ENCODE peak calls at places on chromosome 6, in eight cellular contexts. One of them, this sample, is unnamed.

GRCh38 chr6:17505767-17506280 is 94.3 kb upstream of the FAM8A1 start:
- DNase-seq in spleen: no peak
- DNase-seq in nephron progenitor cell: no peak
- DNase-seq in GM13976: no peak
- DNase-seq in right lobe of liver: no peak
- DNase-seq in CD8-positive, alpha-beta T cell: no peak
- DNase-seq in mesothelial cell of epicardium: no peak
- DNase-seq in Peyer's patch: no peak
- DNase-seq in this sample: no peak

GRCh38 chr6:166687538-166688259 is 60.6 kb upstream of the RPS6KA2 start:
- DNase-seq in GM13976: no peak
- DNase-seq in CD8-positive, alpha-beta T cell: no peak
- DNase-seq in Peyer's patch: no peak
- DNase-seq in right lobe of liver: no peak
- DNase-seq in mesothelial cell of epicardium: no peak
- DNase-seq in spleen: no peak
- DNase-seq in nephron progenitor cell: peak
- DNase-seq in this sample: no peak

GRCh38 chr6:27605401-27606342 is 132.8 kb upstream of the ZNF184 start:
- DNase-seq in nephron progenitor cell: peak
- DNase-seq in CD8-positive, alpha-beta T cell: no peak
- DNase-seq in GM13976: peak
- DNase-seq in Peyer's patch: no peak
- DNase-seq in mesothelial cell of epicardium: peak
- DNase-seq in right lobe of liver: no peak
- DNase-seq in spleen: no peak
- DNase-seq in this sample: no peak

GRCh38 chr6:159790947-159791598 is 806 bp downstream of the MRPL18 start:
- DNase-seq in spleen: peak
- DNase-seq in nephron progenitor cell: no peak
- DNase-seq in Peyer's patch: no peak
- DNase-seq in right lobe of liver: peak
- DNase-seq in GM13976: no peak
- DNase-seq in mesothelial cell of epicardium: no peak
- DNase-seq in CD8-positive, alpha-beta T cell: peak
- DNase-seq in this sample: no peak

GRCh38 chr6:165956874-165957273 is 210.8 kb downstream of the TBXT start:
- DNase-seq in GM13976: no peak
- DNase-seq in right lobe of liver: no peak
- DNase-seq in mesothelial cell of epicardium: no peak
- DNase-seq in Peyer's patch: no peak
- DNase-seq in nephron progenitor cell: no peak
- DNase-seq in spleen: no peak
- DNase-seq in CD8-positive, alpha-beta T cell: no peak
- DNase-seq in this sample: no peak

GRCh38 chr6:36627141-36627540 is 33.0 kb downstream of the SRSF3 start:
- DNase-seq in CD8-positive, alpha-beta T cell: no peak
- DNase-seq in right lobe of liver: no peak
- DNase-seq in mesothelial cell of epicardium: no peak
- DNase-seq in Peyer's patch: peak
- DNase-seq in nephron progenitor cell: no peak
- DNase-seq in spleen: peak
- DNase-seq in GM13976: no peak
- DNase-seq in this sample: no peak

GRCh38 chr6:4253604-4254211 is 118.3 kb upstream of the ECI2 start:
- DNase-seq in mesothelial cell of epicardium: no peak
- DNase-seq in CD8-positive, alpha-beta T cell: no peak
- DNase-seq in GM13976: no peak
- DNase-seq in nephron progenitor cell: peak
- DNase-seq in spleen: no peak
- DNase-seq in right lobe of liver: no peak
- DNase-seq in Peyer's patch: no peak
- DNase-seq in this sample: no peak

GRCh38 chr6:165439928-165440554 is 130.6 kb upstream of the C6orf118 start:
- DNase-seq in spleen: no peak
- DNase-seq in nephron progenitor cell: no peak
- DNase-seq in right lobe of liver: no peak
- DNase-seq in mesothelial cell of epicardium: no peak
- DNase-seq in GM13976: peak
- DNase-seq in CD8-positive, alpha-beta T cell: no peak
- DNase-seq in Peyer's patch: no peak
- DNase-seq in this sample: no peak

GRCh38 chr6:11537229-11538048 is at the start of gene TMEM170B:
- DNase-seq in nephron progenitor cell: peak
- DNase-seq in GM13976: peak
- DNase-seq in CD8-positive, alpha-beta T cell: peak
- DNase-seq in spleen: peak
- DNase-seq in Peyer's patch: peak
- DNase-seq in mesothelial cell of epicardium: peak
- DNase-seq in right lobe of liver: peak
- DNase-seq in this sample: peak

GRCh38 chr6:93779086-93779858 is 359.9 kb upstream of the EPHA7 start:
- DNase-seq in nephron progenitor cell: peak
- DNase-seq in right lobe of liver: no peak
- DNase-seq in CD8-positive, alpha-beta T cell: no peak
- DNase-seq in GM13976: no peak
- DNase-seq in mesothelial cell of epicardium: peak
- DNase-seq in Peyer's patch: no peak
- DNase-seq in spleen: no peak
- DNase-seq in this sample: no peak

GRCh38 chr6:20377623-20378265 is 23.9 kb upstream of the E2F3 start:
- DNase-seq in right lobe of liver: no peak
- DNase-seq in GM13976: no peak
- DNase-seq in Peyer's patch: no peak
- DNase-seq in mesothelial cell of epicardium: no peak
- DNase-seq in nephron progenitor cell: no peak
- DNase-seq in spleen: no peak
- DNase-seq in CD8-positive, alpha-beta T cell: no peak
- DNase-seq in this sample: peak

GRCh38 chr6:96184798-96185197 is 169.0 kb downstream of the FUT9 start:
- DNase-seq in Peyer's patch: no peak
- DNase-seq in mesothelial cell of epicardium: no peak
- DNase-seq in spleen: no peak
- DNase-seq in nephron progenitor cell: no peak
- DNase-seq in CD8-positive, alpha-beta T cell: no peak
- DNase-seq in GM13976: no peak
- DNase-seq in right lobe of liver: no peak
- DNase-seq in this sample: no peak

GRCh38 chr6:52718535-52718934 is 44.7 kb downstream of the GSTA2 start:
- DNase-seq in nephron progenitor cell: no peak
- DNase-seq in CD8-positive, alpha-beta T cell: no peak
- DNase-seq in GM13976: no peak
- DNase-seq in right lobe of liver: no peak
- DNase-seq in mesothelial cell of epicardium: no peak
- DNase-seq in spleen: no peak
- DNase-seq in Peyer's patch: no peak
- DNase-seq in this sample: no peak

GRCh38 chr6:2594868-2595267 is 155.9 kb downstream of the MYLK4 start:
- DNase-seq in nephron progenitor cell: no peak
- DNase-seq in CD8-positive, alpha-beta T cell: no peak
- DNase-seq in mesothelial cell of epicardium: no peak
- DNase-seq in right lobe of liver: no peak
- DNase-seq in Peyer's patch: no peak
- DNase-seq in GM13976: no peak
- DNase-seq in spleen: no peak
- DNase-seq in this sample: no peak

GRCh38 chr6:36120539-36120938 is 9.8 kb upstream of the MAPK13 start:
- DNase-seq in nephron progenitor cell: no peak
- DNase-seq in right lobe of liver: peak
- DNase-seq in spleen: peak
- DNase-seq in CD8-positive, alpha-beta T cell: peak
- DNase-seq in mesothelial cell of epicardium: no peak
- DNase-seq in GM13976: peak
- DNase-seq in Peyer's patch: peak
- DNase-seq in this sample: no peak

GRCh38 chr6:109235639-109236038 is 140.3 kb downstream of the CEP57L1 start:
- DNase-seq in mesothelial cell of epicardium: no peak
- DNase-seq in GM13976: no peak
- DNase-seq in CD8-positive, alpha-beta T cell: no peak
- DNase-seq in Peyer's patch: no peak
- DNase-seq in nephron progenitor cell: no peak
- DNase-seq in right lobe of liver: no peak
- DNase-seq in spleen: no peak
- DNase-seq in this sample: no peak
- TF ChIP-seq CTCF in mesothelial cell of epicardium: no peak
- TF ChIP-seq CTCF in GM13976: no peak
- TF ChIP-seq CTCF in CD8-positive, alpha-beta T cell: no peak
- TF ChIP-seq CTCF in Peyer's patch: no peak
- TF ChIP-seq CTCF in nephron progenitor cell: no peak
- TF ChIP-seq CTCF in right lobe of liver: no peak
- TF ChIP-seq CTCF in spleen: no peak
- TF ChIP-seq CTCF in this sample: no peak

DNA sequence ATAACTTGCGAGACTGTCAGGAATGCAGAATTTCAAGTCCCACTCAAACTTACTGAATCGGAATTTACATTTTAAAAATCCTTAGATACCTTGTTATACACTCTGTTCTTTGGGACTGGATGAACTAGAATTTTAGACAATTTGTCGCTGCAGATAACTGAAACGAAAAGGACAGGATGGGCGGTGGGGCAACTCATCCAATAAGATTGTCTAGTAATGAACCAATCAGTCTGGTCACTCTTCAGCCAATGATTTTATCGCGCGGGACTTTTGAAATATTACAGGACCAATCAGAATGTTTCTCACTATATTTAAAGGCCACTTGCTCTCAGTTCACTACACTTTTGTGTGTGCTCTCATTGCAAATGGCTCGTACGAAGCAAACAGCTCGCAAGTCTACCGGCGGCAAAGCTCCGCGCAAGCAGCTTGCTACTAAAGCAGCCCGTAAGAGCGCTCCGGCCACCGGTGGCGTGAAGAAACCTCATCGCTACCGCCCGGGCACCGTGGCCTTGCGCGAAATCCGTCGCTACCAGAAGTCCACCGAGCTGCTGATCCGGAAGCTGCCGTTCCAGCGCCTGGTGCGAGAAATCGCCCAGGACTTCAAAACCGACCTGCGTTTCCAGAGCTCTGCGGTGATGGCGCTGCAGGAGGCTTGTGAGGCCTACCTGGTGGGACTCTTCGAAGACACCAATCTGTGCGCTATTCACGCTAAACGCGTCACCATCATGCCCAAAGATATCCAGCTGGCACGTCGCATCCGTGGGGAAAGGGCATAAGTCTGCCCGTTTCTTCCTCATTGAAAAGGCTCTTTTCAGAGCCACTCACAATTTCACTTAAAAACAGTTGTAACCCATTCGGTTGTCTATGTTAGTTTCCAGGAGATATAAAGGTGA is 41.9 kb upstream of the HFE start:
- DNase-seq in Peyer's patch: peak
- DNase-seq in nephron progenitor cell: no peak
- DNase-seq in mesothelial cell of epicardium: peak
- DNase-seq in spleen: peak
- DNase-seq in right lobe of liver: peak
- DNase-seq in GM13976: peak
- DNase-seq in CD8-positive, alpha-beta T cell: peak
- DNase-seq in this sample: peak
- TF ChIP-seq CTCF in Peyer's patch: no peak
- TF ChIP-seq CTCF in nephron progenitor cell: no peak
- TF ChIP-seq CTCF in mesothelial cell of epicardium: no peak
- TF ChIP-seq CTCF in spleen: no peak
- TF ChIP-seq CTCF in right lobe of liver: no peak
- TF ChIP-seq CTCF in GM13976: no peak
- TF ChIP-seq CTCF in CD8-positive, alpha-beta T cell: no peak
- TF ChIP-seq CTCF in this sample: peak

GRCh38 chr6:105452376-105452775 is 49.5 kb upstream of the PREP start:
- DNase-seq in mesothelial cell of epicardium: no peak
- DNase-seq in GM13976: no peak
- DNase-seq in right lobe of liver: no peak
- DNase-seq in Peyer's patch: no peak
- DNase-seq in CD8-positive, alpha-beta T cell: no peak
- DNase-seq in nephron progenitor cell: no peak
- DNase-seq in spleen: no peak
- DNase-seq in this sample: no peak
- TF ChIP-seq CTCF in mesothelial cell of epicardium: no peak
- TF ChIP-seq CTCF in GM13976: no peak
- TF ChIP-seq CTCF in right lobe of liver: no peak
- TF ChIP-seq CTCF in Peyer's patch: no peak
- TF ChIP-seq CTCF in CD8-positive, alpha-beta T cell: no peak
- TF ChIP-seq CTCF in nephron progenitor cell: no peak
- TF ChIP-seq CTCF in spleen: no peak
- TF ChIP-seq CTCF in this sample: no peak

GRCh38 chr6:701696-702479 is 8.9 kb upstream of the EXOC2 start:
- DNase-seq in spleen: no peak
- DNase-seq in mesothelial cell of epicardium: no peak
- DNase-seq in Peyer's patch: no peak
- DNase-seq in nephron progenitor cell: no peak
- DNase-seq in right lobe of liver: no peak
- DNase-seq in CD8-positive, alpha-beta T cell: no peak
- DNase-seq in GM13976: no peak
- DNase-seq in this sample: no peak
- TF ChIP-seq CTCF in spleen: no peak
- TF ChIP-seq CTCF in mesothelial cell of epicardium: no peak
- TF ChIP-seq CTCF in Peyer's patch: no peak
- TF ChIP-seq CTCF in nephron progenitor cell: no peak
- TF ChIP-seq CTCF in right lobe of liver: no peak
- TF ChIP-seq CTCF in CD8-positive, alpha-beta T cell: no peak
- TF ChIP-seq CTCF in GM13976: no peak
- TF ChIP-seq CTCF in this sample: no peak

DNA sequence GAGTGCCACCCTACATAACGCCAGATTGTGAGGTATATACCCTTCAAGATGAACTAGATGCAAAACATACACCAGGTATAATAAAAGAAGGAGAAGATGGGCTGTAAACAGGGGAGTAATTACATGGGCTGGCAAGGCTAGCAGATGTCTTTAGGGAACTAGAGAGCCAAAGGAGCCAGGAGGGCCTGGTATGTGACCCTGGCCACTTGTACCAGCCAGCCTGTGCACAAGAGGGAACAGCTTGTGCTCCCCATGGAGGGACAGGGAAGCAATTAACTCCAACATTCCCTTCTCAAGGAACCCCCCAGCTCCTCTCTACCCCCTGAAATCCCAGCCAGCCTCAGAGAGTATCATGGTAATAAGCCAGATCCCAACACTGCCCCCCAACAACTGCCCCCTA is 139.9 kb downstream of the HIVEP2 start:
- DNase-seq in spleen: no peak
- DNase-seq in nephron progenitor cell: no peak
- DNase-seq in right lobe of liver: no peak
- DNase-seq in mesothelial cell of epicardium: no peak
- DNase-seq in CD8-positive, alpha-beta T cell: no peak
- DNase-seq in GM13976: no peak
- DNase-seq in Peyer's patch: no peak
- DNase-seq in this sample: no peak
- TF ChIP-seq CTCF in spleen: no peak
- TF ChIP-seq CTCF in nephron progenitor cell: no peak
- TF ChIP-seq CTCF in right lobe of liver: no peak
- TF ChIP-seq CTCF in mesothelial cell of epicardium: no peak
- TF ChIP-seq CTCF in CD8-positive, alpha-beta T cell: no peak
- TF ChIP-seq CTCF in GM13976: no peak
- TF ChIP-seq CTCF in Peyer's patch: no peak
- TF ChIP-seq CTCF in this sample: no peak

DNA sequence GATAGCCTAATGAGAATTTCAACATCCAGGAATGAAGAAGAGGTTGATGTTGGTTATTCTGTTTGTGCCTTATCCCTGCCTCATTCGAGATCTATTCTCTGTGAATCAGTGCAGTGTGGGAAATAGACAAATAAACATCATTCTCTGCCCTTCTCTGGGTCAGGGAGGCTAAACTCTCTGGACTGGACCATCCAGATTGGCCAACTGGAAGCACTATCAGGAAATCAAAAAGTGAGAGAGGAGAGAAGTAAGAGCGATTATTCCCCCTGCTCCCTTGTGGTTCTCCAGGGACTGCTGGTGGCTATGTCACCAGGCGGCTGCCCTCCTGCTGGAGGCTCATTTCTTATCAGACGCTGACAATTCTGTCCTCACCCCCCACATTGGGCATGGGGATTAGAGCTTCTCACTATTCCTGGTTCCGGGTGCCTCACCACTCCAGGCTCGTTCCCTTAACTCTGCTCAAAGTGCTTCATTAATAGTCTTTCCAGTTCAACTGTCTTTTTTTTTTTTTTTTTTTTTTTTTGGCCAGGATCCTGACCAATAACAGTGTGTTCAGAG is 201.7 kb upstream of the RREB1 start:
- DNase-seq in spleen: peak
- DNase-seq in right lobe of liver: no peak
- DNase-seq in CD8-positive, alpha-beta T cell: no peak
- DNase-seq in nephron progenitor cell: no peak
- DNase-seq in GM13976: no peak
- DNase-seq in mesothelial cell of epicardium: no peak
- DNase-seq in Peyer's patch: no peak
- DNase-seq in this sample: no peak
- TF ChIP-seq CTCF in spleen: no peak
- TF ChIP-seq CTCF in right lobe of liver: no peak
- TF ChIP-seq CTCF in CD8-positive, alpha-beta T cell: no peak
- TF ChIP-seq CTCF in nephron progenitor cell: no peak
- TF ChIP-seq CTCF in GM13976: no peak
- TF ChIP-seq CTCF in mesothelial cell of epicardium: no peak
- TF ChIP-seq CTCF in Peyer's patch: no peak
- TF ChIP-seq CTCF in this sample: no peak

This sample was measured in GM13977.